ENCODE peak calls at places on chromosomes 6 and 20, in four cellular contexts. A is AG09309, I is cardiac septum, P is NCI-H1417. R is an unnamed sample.

GRCh38 chr20:47099749-47100515 is 205.3 kb downstream of the EYA2 start:
- DNase-seq in A (no peak), I (no peak), P (no peak), R (no peak)

GRCh38 chr6:32819729-32820128 is 2.9 kb upstream of the HLA-DOB start:
- DNase-seq in A (peak; percentile 57), I (no peak), P (no peak), R (peak; percentile 80)

GRCh38 chr20:63310265-63310971 is 17.4 kb downstream of the COL20A1 start:
- DNase-seq in A (no peak), I (no peak), P (no peak), R (no peak)

GRCh38 chr6:37972994-37973757 is 153.6 kb downstream of the ZFAND3 start:
- DNase-seq in A (peak; percentile 40), I (no peak), P (no peak), R (no peak)

GRCh38 chr20:43906505-43907034 is 8.1 kb upstream of the TOX2 start:
- DNase-seq in A (no peak), I (no peak), P (no peak), R (no peak)

GRCh38 chr6:150410906-150411305 is 42.1 kb downstream of the IYD start:
- DNase-seq in A (no peak), I (no peak), P (peak; percentile 33), R (no peak)

GRCh38 chr20:63363981-63364536 is 2.9 kb upstream of the CHRNA4 start:
- DNase-seq in A (no peak), I (no peak), P (no peak), R (no peak)

GRCh38 chr6:63765828-63766227 is 130.2 kb downstream of the PHF3 start:
- DNase-seq in A (no peak), I (no peak), P (no peak), R (no peak)

GRCh38 chr20:25067102-25067987 is 9.4 kb upstream of the ACSS1 start:
- DNase-seq in A (no peak), I (peak; percentile 5), P (no peak), R (no peak)

GRCh38 chr20:25364879-25365699 is 25.5 kb downstream of the ABHD12 start:
- DNase-seq in A (no peak), I (peak; percentile 9), P (no peak), R (no peak)

GRCh38 chr6:31416394-31417014 is 13.1 kb downstream of the MICA start:
- DNase-seq in A (no peak), I (no peak), P (no peak), R (no peak)

GRCh38 chr20:8082025-8082424 is 50.0 kb upstream of the PLCB1 start:
- DNase-seq in A (no peak), I (no peak), P (no peak), R (no peak)

GRCh38 chr20:13778827-13779226 is 5.9 kb downstream of the ESF1 start:
- DNase-seq in A (no peak), I (no peak), P (no peak), R (no peak)

GRCh38 chr6:170129691-170130171 is 161.1 kb downstream of the DLL1 start:
- DNase-seq in A (no peak), I (peak; percentile 82), P (peak; percentile 73), R (no peak)

GRCh38 chr20:32249030-32249738 is 28.3 kb upstream of the KIF3B start:
- DNase-seq in A (no peak), I (no peak), P (no peak), R (no peak)